ENCODE peak calls at places on chromosomes 7 and 10, in five cellular contexts. K, S, D, O and Q are unnamed samples.

GRCh38 chr10:78408671-78409472 is 375.2 kb downstream of the RPS24 start:
- DNase-seq in K (no peak), S (no peak), O (peak; percentile 41), D (peak; percentile 60), Q (no peak)

GRCh38 chr10:50373821-50374501 is 122.6 kb upstream of the ASAH2 start:
- DNase-seq in S (no peak), K (peak; percentile 14), D (no peak), O (no peak), Q (no peak)

GRCh38 chr7:150476819-150477631 is 26.6 kb downstream of the GIMAP8 start:
- DNase-seq in K (no peak), S (peak; percentile 80), D (no peak), O (no peak), Q (peak; percentile 14)

GRCh38 chr10:122154733-122155366 is 116.2 kb upstream of the BTBD16 start:
- DNase-seq in S (no peak), D (peak; percentile 72), O (no peak), K (no peak), Q (peak; percentile 24)

GRCh38 chr10:94172332-94172731 is 178.6 kb downstream of the PLCE1 start:
- DNase-seq in K (peak; percentile 41), O (no peak), D (no peak), S (no peak), Q (peak; percentile 38)

GRCh38 chr7:81161459-81162075 is 242.7 kb upstream of the SEMA3C start:
- DNase-seq in O (no peak), S (no peak), K (peak; percentile 92), D (peak; percentile 19), Q (peak; percentile 95)

GRCh38 chr10:209357-209756 is 74.1 kb downstream of the ZMYND11 start:
- DNase-seq in O (no peak), K (no peak), D (no peak), S (no peak), Q (no peak)

GRCh38 chr10:43965033-43965917 is 316.6 kb upstream of the ZNF32 start:
- DNase-seq in S (no peak), K (no peak), O (no peak), D (no peak), Q (no peak)

GRCh38 chr10:124044143-124044862 is 49.1 kb downstream of the CHST15 start:
- DNase-seq in D (no peak), K (no peak), O (no peak), S (no peak), Q (no peak)

GRCh38 chr10:17426263-17426600 is 28.2 kb downstream of the ST8SIA6 start:
- DNase-seq in K (no peak), S (no peak), O (no peak), D (no peak), Q (no peak)

GRCh38 chr10:101330236-101331225 is 23.4 kb upstream of the BTRC start:
- DNase-seq in O (no peak), D (no peak), S (no peak), K (peak; percentile 65), Q (peak; percentile 71)